ENCODE peak calls at places on chromosome 18, in seven cellular contexts. V is stromal cell of bone marrow; U is nephron progenitor cell; J is stimulated activated CD8-positive, alpha-beta memory T cell treated with anti-CD3 and anti-CD28 coated beads, Interleukin-7, amount 100 ng/mL, for 48 hours; W is stimulated activated CD4-positive, alpha-beta T cell treated with anti-CD3 and anti-CD28 coated beads, TNF-alpha, amount 100 ng/mL, for 48 hours; O is NCI-H2081; R is Daoy. X is an unnamed sample.

GRCh38 chr18:79870369-79871025 is 72.8 kb downstream of the KCNG2 start:
- DNase-seq in J (no peak), V (no peak), U (no peak), R (no peak), O (no peak), W (no peak), X (no peak)

GRCh38 chr18:59783138-59783537 is 85.9 kb upstream of the CCBE1 start:
- DNase-seq in W (no peak), O (no peak), V (peak), R (peak), J (no peak), U (peak), X (no peak)

GRCh38 chr18:22813648-22814328 is 119.3 kb upstream of the RBBP8 start:
- DNase-seq in W (no peak), R (peak), U (no peak), O (peak), V (no peak), J (no peak), X (peak)

GRCh38 chr18:33745396-33745795 is 167.4 kb downstream of the ASXL3 start:
- DNase-seq in U (no peak), W (no peak), O (no peak), J (no peak), R (no peak), V (no peak), X (no peak)

GRCh38 chr18:22391571-22392359 is 25.9 kb downstream of the CTAGE1 start:
- DNase-seq in W (no peak), V (peak), R (peak), O (no peak), J (peak), U (no peak), X (no peak)

GRCh38 chr18:57819119-57819518 is 16.0 kb upstream of the ATP8B1 start:
- DNase-seq in U (no peak), R (no peak), O (no peak), W (no peak), V (no peak), J (no peak), X (no peak)

GRCh38 chr18:44637210-44638051 is 43.3 kb upstream of the SETBP1 start:
- DNase-seq in U (no peak), R (peak), O (no peak), J (peak), W (no peak), V (no peak), X (no peak)

GRCh38 chr18:62187543-62188378 is 706 bp downstream of the RELCH start:
- DNase-seq in V (peak), U (peak), O (peak), J (no peak), W (no peak), R (no peak), X (peak)

GRCh38 chr18:905307-905947 is 756 bp downstream of the ADCYAP1 start:
- DNase-seq in U (peak), V (no peak), J (no peak), R (no peak), W (no peak), O (no peak), X (no peak)

GRCh38 chr18:34893239-34893638 is 148.0 kb upstream of the MAPRE2 start:
- DNase-seq in J (no peak), U (no peak), O (no peak), R (no peak), W (no peak), V (no peak), X (no peak)

GRCh38 chr18:59996370-59996966 is 96.7 kb downstream of the PMAIP1 start:
- DNase-seq in V (peak), R (peak), U (peak), W (no peak), J (no peak), O (peak), X (peak)

GRCh38 chr18:55381277-55381676 is 206.7 kb downstream of the TCF4 start:
- DNase-seq in R (no peak), J (no peak), V (peak), O (no peak), U (no peak), W (no peak), X (no peak)

GRCh38 chr18:361941-362913 is 94.4 kb upstream of the THOC1 start:
- DNase-seq in O (no peak), V (peak), J (no peak), W (no peak), U (peak), R (peak), X (peak)

GRCh38 chr18:27728659-27729058 is 448.3 kb downstream of the CDH2 start:
- DNase-seq in J (no peak), R (no peak), O (no peak), U (no peak), V (no peak), W (no peak), X (no peak)

GRCh38 chr18:75638597-75639467 is 211.3 kb upstream of the SMIM21 start:
- DNase-seq in U (peak), V (peak), J (no peak), W (no peak), R (peak), O (no peak), X (peak)

GRCh38 chr18:9823805-9824473 is 61.8 kb upstream of the TXNDC2 start:
- DNase-seq in W (no peak), V (peak), J (no peak), O (no peak), R (peak), U (no peak), X (no peak)

GRCh38 chr18:44513233-44513632 is 167.5 kb upstream of the SETBP1 start:
- DNase-seq in U (no peak), O (no peak), J (no peak), R (no peak), V (no peak), W (no peak), X (no peak)

GRCh38 chr18:37334494-37335125 is 231.0 kb downstream of the CELF4 start:
- DNase-seq in W (no peak), U (no peak), O (no peak), J (no peak), V (peak), R (peak), X (no peak)

GRCh38 chr18:70400473-70400872 is 111.6 kb downstream of the SOCS6 start:
- DNase-seq in W (no peak), U (no peak), R (no peak), J (no peak), V (no peak), O (no peak), X (no peak)

GRCh38 chr18:36829362-36830140 is 624 bp downstream of the KIAA1328 start:
- DNase-seq in J (no peak), U (peak), O (no peak), V (no peak), R (no peak), W (no peak), X (no peak)

GRCh38 chr18:24678626-24679025 is 218.2 kb downstream of the HRH4 start:
- DNase-seq in W (no peak), J (no peak), O (no peak), V (no peak), R (no peak), U (no peak), X (no peak)

GRCh38 chr18:79940814-79941472 is 10.5 kb downstream of the SLC66A2 start:
- DNase-seq in W (no peak), O (no peak), U (no peak), R (no peak), V (no peak), J (no peak), X (no peak)

GRCh38 chr18:62778976-62779869 is 63.9 kb downstream of the PHLPP1 start:
- DNase-seq in O (no peak), W (peak), J (no peak), R (no peak), V (no peak), U (no peak), X (no peak)

GRCh38 chr18:23618862-23619387 is 32.6 kb upstream of the NPC1 start:
- DNase-seq in W (no peak), O (no peak), V (no peak), J (no peak), U (peak), R (no peak), X (peak)

GRCh38 chr18:26561769-26562168 is 13.4 kb upstream of the KCTD1 start:
- DNase-seq in J (no peak), W (no peak), O (no peak), U (no peak), R (no peak), V (no peak), X (no peak)

GRCh38 chr18:12851709-12852108 is 32.3 kb downstream of the PTPN2 start:
- DNase-seq in J (no peak), U (no peak), O (no peak), V (no peak), W (no peak), R (no peak), X (no peak)

GRCh38 chr18:12307251-12307736 is 747 bp upstream of the TUBB6 start:
- DNase-seq in J (no peak), V (peak), W (no peak), R (peak), U (peak), O (no peak), X (no peak)

GRCh38 chr18:32267463-32267862 is 77.6 kb downstream of the MEP1B start:
- DNase-seq in U (no peak), R (no peak), J (no peak), W (no peak), V (no peak), O (no peak), X (no peak)

GRCh38 chr18:39487932-39488331 is 1922.3 kb upstream of the CELF4 start:
- DNase-seq in J (no peak), R (no peak), U (no peak), O (no peak), V (no peak), W (no peak), X (no peak)

GRCh38 chr18:51907687-51908597 is 432.1 kb upstream of the DCC start:
- DNase-seq in J (no peak), U (no peak), O (no peak), R (no peak), V (no peak), W (no peak), X (no peak)

GRCh38 chr18:70044626-70045025 is 97.0 kb upstream of the CD226 start:
- DNase-seq in U (no peak), R (peak), W (no peak), O (no peak), J (peak), V (peak), X (no peak)

GRCh38 chr18:23967321-23968089 is 47.0 kb upstream of the TTC39C start:
- DNase-seq in O (no peak), V (no peak), J (no peak), U (no peak), R (no peak), W (no peak), X (peak)

GRCh38 chr18:46502444-46502843 is 154.6 kb downstream of the LOXHD1 start:
- DNase-seq in J (no peak), O (no peak), U (peak), V (no peak), R (no peak), W (no peak), X (no peak)

GRCh38 chr18:79353238-79353637 is 42.5 kb upstream of the NFATC1 start:
- DNase-seq in J (no peak), O (no peak), V (no peak), R (no peak), W (no peak), U (peak), X (no peak)

GRCh38 chr18:35671952-35672603 is 90.5 kb downstream of the GALNT1 start:
- DNase-seq in R (no peak), U (no peak), W (no peak), O (no peak), V (no peak), J (no peak), X (no peak)

GRCh38 chr18:63290456-63291200 is 28.9 kb downstream of the BCL2 start:
- DNase-seq in O (no peak), R (no peak), J (no peak), V (no peak), W (no peak), U (no peak), X (no peak)

GRCh38 chr18:55100817-55101457 is 141.7 kb upstream of the CCDC68 start:
- DNase-seq in J (no peak), R (peak), O (no peak), U (no peak), V (no peak), W (no peak), X (no peak)

X was measured in HL-60.